ENCODE peak calls at places on chromosomes 12 and 14, in six cellular contexts. D is Calu3, S is choroid plexus epithelial cell, W is SK-N-SH, F is OCI-LY7, M is endothelial cell. H is an unnamed sample.

GRCh38 chr14:99062772-99063418 is 209.1 kb downstream of the BCL11B start:
- DNase-seq in D (no peak), S (no peak), W (no peak), F (no peak), M (no peak), H (no peak)

GRCh38 chr14:99468836-99469592 is 11.6 kb downstream of the SETD3 start:
- DNase-seq in D (no peak), S (no peak), W (no peak), F (no peak), M (no peak), H (no peak)

GRCh38 chr14:23078692-23079116 is 16.2 kb downstream of the ACIN1 start:
- DNase-seq in D (peak; percentile 40), S (peak; percentile 98), W (no peak), F (no peak), M (no peak), H (no peak)

GRCh38 chr14:63454863-63455622 is 88.1 kb downstream of the PPP2R5E start:
- DNase-seq in D (no peak), S (peak; percentile 72), W (no peak), F (no peak), M (no peak), H (no peak)

GRCh38 chr14:94681300-94682060 is 69.3 kb downstream of the SERPINA3 start:
- DNase-seq in D (peak; percentile 58), S (peak; percentile 81), W (peak; percentile 59), F (peak; percentile 10), M (peak; percentile 32), H (no peak)

GRCh38 chr14:94129758-94130414 is 482 bp upstream of the IFI27L2 start:
- DNase-seq in D (peak; percentile 41), S (peak; percentile 61), W (peak; percentile 59), F (peak; percentile 40), M (no peak), H (peak; percentile 33)

GRCh38 chr12:126708492-126708896 is 1558.5 kb upstream of the TMEM132C start:
- DNase-seq in D (no peak), S (peak; percentile 1), W (peak; percentile 24), F (no peak), M (no peak), H (no peak)

GRCh38 chr14:103740991-103741689 is 25.5 kb downstream of the ZFYVE21 start:
- DNase-seq in D (no peak), S (peak; percentile 59), W (no peak), F (no peak), M (no peak), H (no peak)

GRCh38 chr14:50410921-50411320 is 14.2 kb upstream of the CDKL1 start:
- DNase-seq in D (no peak), S (peak; percentile 85), W (no peak), F (no peak), M (no peak), H (no peak)

GRCh38 chr14:56127156-56127555 is 8.9 kb downstream of the PELI2 start:
- DNase-seq in D (no peak), S (no peak), W (no peak), F (no peak), M (no peak), H (no peak)

GRCh38 chr12:70660620-70661219 is 23.5 kb upstream of the PTPRB start:
- DNase-seq in D (peak; percentile 76), S (peak; percentile 86), W (no peak), F (no peak), M (no peak), H (no peak)

GRCh38 chr14:79293482-79293881 is 917.8 kb downstream of the DIO2 start:
- DNase-seq in D (no peak), S (no peak), W (no peak), F (no peak), M (no peak), H (no peak)

GRCh38 chr14:96649327-96649601 is 147.1 kb downstream of the PAPOLA start:
- DNase-seq in D (no peak), S (no peak), W (no peak), F (no peak), M (no peak), H (no peak)

GRCh38 chr12:73867147-73867546 is 670.5 kb upstream of the ATXN7L3B start:
- DNase-seq in D (no peak), S (no peak), W (no peak), F (no peak), M (no peak), H (no peak)

GRCh38 chr14:74608959-74609611 is 3.0 kb downstream of the LTBP2 start:
- DNase-seq in D (peak; percentile 86), S (peak; percentile 95), W (peak; percentile 79), F (peak; percentile 84), M (peak; percentile 92), H (peak; percentile 79)

GRCh38 chr14:100547633-100548294 is 39.5 kb downstream of the BEGAIN start:
- DNase-seq in D (peak; percentile 73), S (peak; percentile 71), W (no peak), F (peak; percentile 18), M (no peak), H (no peak)

GRCh38 chr12:46101121-46101869 is 110.9 kb upstream of the SCAF11 start:
- DNase-seq in D (peak; percentile 59), S (no peak), W (no peak), F (no peak), M (no peak), H (no peak)

DNA sequence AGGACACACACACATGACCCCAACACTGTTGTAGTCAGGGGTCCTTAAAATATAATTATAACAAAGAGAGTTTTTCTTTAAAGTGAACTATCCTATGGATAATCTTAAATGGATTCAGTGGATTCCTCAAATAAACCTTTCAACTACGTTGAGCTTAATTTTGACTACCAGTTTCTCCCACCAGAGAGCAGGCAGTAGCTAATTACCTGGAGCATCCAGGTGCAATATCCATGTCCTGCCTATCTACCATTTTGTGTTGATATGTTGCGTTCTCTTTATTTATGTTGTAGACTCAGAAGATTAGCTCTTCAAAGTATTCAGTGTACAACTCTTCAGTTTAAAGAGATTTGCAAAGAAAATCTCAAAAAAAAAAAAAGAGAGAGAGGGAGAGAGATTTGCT is 127.2 kb upstream of the GZMB start:
- DNase-seq in D (no peak), S (no peak), W (no peak), F (no peak), M (no peak), H (no peak)
- TF ChIP-seq CTCF in D (no peak), S (no peak), W (no peak), F (no peak), M (no peak), H (no peak)

GRCh38 chr14:37595809-37596595 is 573 bp downstream of the TTC6 start:
- DNase-seq in D (peak; percentile 92), S (no peak), W (no peak), F (no peak), M (peak; percentile 17), H (peak; percentile 61)

GRCh38 chr14:37598085-37598972 is 2.9 kb downstream of the TTC6 start:
- DNase-seq in D (no peak), S (no peak), W (no peak), F (no peak), M (no peak), H (peak; percentile 25)

GRCh38 chr14:37598973-37599526 is 3.6 kb downstream of the TTC6 start:
- DNase-seq in D (no peak), S (no peak), W (no peak), F (no peak), M (no peak), H (no peak)

GRCh38 chr14:37596790-37597189 is 1.4 kb downstream of the TTC6 start:
- DNase-seq in D (no peak), S (no peak), W (no peak), F (no peak), M (no peak), H (no peak)

GRCh38 chr14:37597538-37598084 is 2.2 kb downstream of the TTC6 start:
- DNase-seq in D (no peak), S (peak; percentile 23), W (no peak), F (no peak), M (peak; percentile 65), H (peak; percentile 23)
- TF ChIP-seq CTCF in D (no peak), S (peak; percentile 67), W (peak; percentile 44), F (no peak), M (peak; percentile 60), H (no peak)

GRCh38 chr12:66107451-66107915 is 23.1 kb downstream of the LLPH start:
- DNase-seq in D (peak; percentile 88), S (peak; percentile 95), W (peak; percentile 58), F (peak; percentile 82), M (peak; percentile 86), H (peak; percentile 70)

DNA sequence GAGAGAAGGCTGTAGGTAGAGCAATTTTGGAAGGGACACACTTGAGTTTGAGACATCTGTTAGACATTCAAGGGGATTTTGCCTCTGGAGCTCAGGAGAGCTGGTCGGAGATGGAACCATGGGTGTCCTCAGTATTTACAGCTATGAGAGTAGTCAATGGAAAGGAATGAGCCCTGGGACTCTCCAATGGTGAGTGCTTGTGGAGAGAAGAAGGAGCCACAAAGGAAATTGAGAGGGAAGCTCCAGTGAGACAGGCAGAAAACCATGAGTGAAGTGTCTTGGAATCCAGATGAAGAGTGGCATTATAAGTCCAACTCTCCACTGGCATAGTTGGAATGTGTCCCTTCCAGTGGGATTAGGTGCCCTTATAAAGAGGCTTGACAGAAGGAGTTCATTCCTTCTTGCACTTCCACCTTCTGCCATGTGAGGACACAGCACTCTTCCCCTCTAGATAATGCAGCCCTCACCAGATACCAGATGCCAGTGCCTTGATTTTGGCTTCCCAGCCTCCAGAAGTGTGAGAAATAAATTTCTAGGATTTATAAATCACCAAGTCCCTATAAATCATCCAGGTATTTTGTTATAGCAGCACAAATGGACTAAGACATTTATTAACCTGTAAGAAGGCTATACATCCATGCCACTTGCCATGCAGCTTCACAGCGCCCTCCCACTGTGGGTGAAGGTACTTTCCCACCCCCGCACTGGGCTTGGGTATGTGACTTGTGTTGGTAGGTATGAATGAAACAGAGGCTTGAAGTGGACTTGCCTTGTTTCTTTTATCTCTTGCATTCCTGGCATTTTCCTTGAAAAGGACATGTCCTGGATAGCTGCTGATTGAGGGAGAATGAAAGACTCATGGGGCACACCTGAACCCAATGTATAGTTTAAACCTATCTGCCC is 27.3 kb downstream of the LLPH start:
- DNase-seq in D (peak; percentile 12), S (no peak), W (no peak), F (no peak), M (no peak), H (no peak)
- TF ChIP-seq CTCF in D (no peak), S (peak; percentile 25), W (peak; percentile 31), F (peak; percentile 53), M (no peak), H (no peak)

GRCh38 chr12:72476301-72476700 is 204.1 kb downstream of the TRHDE start:
- DNase-seq in D (no peak), S (no peak), W (no peak), F (no peak), M (no peak), H (no peak)

GRCh38 chr12:72467985-72468384 is 195.8 kb downstream of the TRHDE start:
- DNase-seq in D (no peak), S (no peak), W (no peak), F (no peak), M (no peak), H (no peak)

GRCh38 chr12:72471806-72472205 is 199.6 kb downstream of the TRHDE start:
- DNase-seq in D (no peak), S (no peak), W (no peak), F (no peak), M (no peak), H (no peak)

GRCh38 chr12:72468505-72468904 is 196.3 kb downstream of the TRHDE start:
- DNase-seq in D (no peak), S (no peak), W (no peak), F (no peak), M (no peak), H (no peak)

DNA sequence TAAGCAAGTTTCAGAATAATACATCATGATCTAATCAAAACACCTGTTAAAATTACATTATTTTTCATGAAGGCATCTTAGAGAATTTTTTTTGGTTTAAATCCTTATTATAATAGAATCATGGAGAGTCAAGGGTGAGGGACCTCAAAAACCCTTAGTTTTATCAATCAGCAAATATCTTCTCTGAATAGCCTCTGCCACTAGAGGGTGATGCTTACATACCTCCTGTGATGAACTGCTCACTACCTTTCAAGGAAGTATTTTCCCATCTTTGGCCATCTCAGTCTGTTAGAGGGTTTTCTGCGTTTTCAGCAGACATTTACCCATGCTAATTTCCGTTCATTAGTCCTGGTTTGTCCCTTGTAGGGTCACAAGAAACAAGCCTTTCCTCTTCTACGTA is 200.2 kb downstream of the TRHDE start:
- DNase-seq in D (no peak), S (peak; percentile 5), W (no peak), F (peak; percentile 17), M (no peak), H (no peak)
- TF ChIP-seq CTCF in D (no peak), S (peak; percentile 18), W (no peak), F (peak; percentile 45), M (no peak), H (no peak)